ENCODE peak calls at places on chromosome 1, in four cellular contexts. J is CD8-positive, alpha-beta T cell; S is stomach; W is cardiac fibroblast. X is an unnamed sample.

GRCh38 chr1:109787211-109787844 is 23.6 kb upstream of the EPS8L3 start:
- DNase-seq in J (no peak), S (no peak), W (no peak), X (no peak)

GRCh38 chr1:47756411-47756810 is 240.8 kb downstream of the TRABD2B start:
- DNase-seq in J (no peak), S (no peak), W (no peak), X (no peak)

GRCh38 chr1:111220302-111220890 is 7.1 kb upstream of the CHI3L2 start:
- DNase-seq in J (no peak), S (no peak), W (no peak), X (no peak)

GRCh38 chr1:209454340-209455014 is 129.0 kb upstream of the CAMK1G start:
- DNase-seq in J (no peak), S (no peak), W (no peak), X (no peak)

GRCh38 chr1:201894343-201895119 is 5.8 kb downstream of the SHISA4 start:
- DNase-seq in J (no peak), S (no peak), W (no peak), X (no peak)

GRCh38 chr1:36392836-36393235 is 4.9 kb downstream of the LSM10 start:
- DNase-seq in J (no peak), S (no peak), W (no peak), X (no peak)

GRCh38 chr1:211813590-211813989 is 17.0 kb downstream of the LPGAT1 start:
- DNase-seq in J (no peak), S (peak), W (peak), X (peak)

GRCh38 chr1:156487862-156488261 is 12.7 kb downstream of the MEF2D start:
- DNase-seq in J (no peak), S (no peak), W (no peak), X (no peak)

GRCh38 chr1:228445867-228446584 is 29.4 kb upstream of the TRIM17 start:
- DNase-seq in J (no peak), S (no peak), W (peak), X (no peak)

GRCh38 chr1:27563407-27564263 is 40.3 kb downstream of the AHDC1 start:
- DNase-seq in J (no peak), S (peak), W (peak), X (no peak)

GRCh38 chr1:98323906-98324358 is 337.6 kb upstream of the SNX7 start:
- DNase-seq in J (peak), S (peak), W (peak), X (no peak)

GRCh38 chr1:10132852-10133251 is 77.5 kb upstream of the KIF1B start:
- DNase-seq in J (no peak), S (no peak), W (no peak), X (no peak)

GRCh38 chr1:67850151-67850551 is 16.9 kb upstream of the GNG12 start:
- DNase-seq in J (no peak), S (no peak), W (peak), X (no peak)

GRCh38 chr1:2386636-2387611 is 4.4 kb downstream of the MORN1 start:
- DNase-seq in J (no peak), S (no peak), W (no peak), X (no peak)

GRCh38 chr1:77542784-77543183 is 139.7 kb downstream of the ZZZ3 start:
- DNase-seq in J (no peak), S (no peak), W (peak), X (no peak)

GRCh38 chr1:113759341-113760101 is at the start of gene PHTF1:
- DNase-seq in J (peak), S (peak), W (peak), X (no peak)

GRCh38 chr1:204445860-204446412 is 34.3 kb upstream of the PPP1R15B start:
- DNase-seq in J (no peak), S (peak), W (peak), X (no peak)

GRCh38 chr1:232383455-232384074 is 246.4 kb downstream of the SIPA1L2 start:
- DNase-seq in J (no peak), S (no peak), W (no peak), X (no peak)

GRCh38 chr1:26409191-26409751 is 1.3 kb upstream of the LIN28A start:
- DNase-seq in J (no peak), S (no peak), W (no peak), X (no peak)

GRCh38 chr1:58823481-58824010 is 39.7 kb upstream of the JUN start:
- DNase-seq in J (no peak), S (peak), W (peak), X (no peak)

GRCh38 chr1:180173952-180174351 is 19.3 kb downstream of the QSOX1 start:
- DNase-seq in J (no peak), S (peak), W (peak), X (peak)

GRCh38 chr1:180951881-180952656 is 39.4 kb downstream of the KIAA1614 start:
- DNase-seq in J (no peak), S (no peak), W (no peak), X (no peak)

GRCh38 chr1:114458208-114458777 is 52.7 kb downstream of the TRIM33 start:
- DNase-seq in J (no peak), S (no peak), W (peak), X (no peak)

GRCh38 chr1:31799895-31800676 is 15.7 kb downstream of the SPOCD1 start:
- DNase-seq in J (no peak), S (no peak), W (no peak), X (no peak)

GRCh38 chr1:204426035-204426436 is 14.4 kb upstream of the PPP1R15B start:
- DNase-seq in J (no peak), S (peak), W (peak), X (no peak)

GRCh38 chr1:224494343-224494742 is 59.7 kb upstream of the WDR26 start:
- DNase-seq in J (no peak), S (no peak), W (no peak), X (no peak)

GRCh38 chr1:228174482-228175315 is 9.1 kb downstream of the IBA57 start:
- DNase-seq in J (no peak), S (no peak), W (peak), X (peak)

GRCh38 chr1:30490554-30491053 is 232.8 kb downstream of the MATN1 start:
- DNase-seq in J (no peak), S (no peak), W (no peak), X (no peak)

GRCh38 chr1:149963358-149963757 is 26.7 kb upstream of the MTMR11 start:
- DNase-seq in J (no peak), S (no peak), W (peak), X (no peak)

GRCh38 chr1:48859429-48859828 is 82.7 kb upstream of the BEND5 start:
- DNase-seq in J (no peak), S (no peak), W (peak), X (no peak)

GRCh38 chr1:9539829-9540550 is 725 bp downstream of the SLC25A33 start:
- DNase-seq in J (peak), S (peak), W (peak), X (no peak)

GRCh38 chr1:55775007-55775406 is 559.8 kb upstream of the USP24 start:
- DNase-seq in J (no peak), S (no peak), W (no peak), X (no peak)

GRCh38 chr1:30634507-30634906 is 88.9 kb downstream of the MATN1 start:
- DNase-seq in J (no peak), S (no peak), W (no peak), X (no peak)

GRCh38 chr1:109307363-109308021 is 681 bp upstream of the MYBPHL start:
- DNase-seq in J (no peak), S (no peak), W (no peak), X (peak)

GRCh38 chr1:114956570-114956969 is 73.1 kb upstream of the TSHB start:
- DNase-seq in J (no peak), S (no peak), W (peak), X (peak)

GRCh38 chr1:79568411-79568810 is 561.9 kb upstream of the ADGRL4 start:
- DNase-seq in J (no peak), S (no peak), W (peak), X (no peak)

GRCh38 chr1:63330331-63330916 is 8.1 kb downstream of the FOXD3 start:
- DNase-seq in J (no peak), S (no peak), W (no peak), X (no peak)

GRCh38 chr1:223231011-223231572 is 88.0 kb upstream of the TLR5 start:
- DNase-seq in J (no peak), S (no peak), W (no peak), X (no peak)

GRCh38 chr1:223231581-223231980 is 88.5 kb upstream of the TLR5 start:
- DNase-seq in J (no peak), S (no peak), W (no peak), X (no peak)

GRCh38 chr1:223229756-223230155 is 86.7 kb upstream of the TLR5 start:
- DNase-seq in J (no peak), S (no peak), W (no peak), X (no peak)

GRCh38 chr1:223228931-223229528 is 86.0 kb upstream of the TLR5 start:
- DNase-seq in J (no peak), S (no peak), W (no peak), X (no peak)

DNA sequence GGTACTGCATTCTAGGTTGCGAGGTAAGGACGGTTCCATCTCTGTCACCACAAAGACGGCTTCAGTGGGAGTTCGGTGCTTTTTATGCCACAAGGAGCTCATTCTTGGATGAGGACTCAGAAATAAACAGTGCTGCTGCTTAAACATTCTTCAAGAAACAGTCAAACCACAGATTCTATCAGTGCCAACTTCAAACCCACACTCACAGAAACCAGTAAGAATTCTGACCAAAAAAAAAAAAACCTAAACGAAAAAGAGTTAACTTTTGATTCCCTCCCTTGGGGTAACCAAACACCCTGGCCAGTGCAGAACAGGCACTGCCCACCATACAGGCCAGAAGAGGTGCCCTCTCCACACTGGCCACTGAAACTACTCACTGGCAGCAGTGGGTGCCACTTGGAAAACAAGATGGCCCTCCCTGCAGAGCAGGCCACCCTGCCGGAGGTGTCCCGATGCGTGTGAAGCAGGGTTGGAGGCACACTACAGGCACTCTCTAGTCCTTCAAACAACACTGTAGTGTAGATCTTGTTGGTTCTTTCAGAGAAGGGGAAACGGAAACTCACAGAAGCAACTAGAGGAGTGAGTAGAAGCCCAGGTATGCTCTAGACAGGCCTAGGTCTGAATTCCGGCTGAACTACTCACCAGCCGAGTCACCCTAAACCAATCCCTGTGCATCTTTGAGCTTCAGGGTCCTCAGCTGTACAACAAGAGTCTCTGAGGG is 87.3 kb upstream of the TLR5 start:
- DNase-seq in J (no peak), S (no peak), W (peak), X (no peak)
- TF ChIP-seq CTCF in J (no peak), S (no peak), W (no peak), X (no peak)

GRCh38 chr1:34983700-34984355 is 1.3 kb downstream of the TMEM35B start:
- DNase-seq in J (no peak), S (no peak), W (peak), X (no peak)
- H3K4me3 ChIP-seq in J (peak), S (peak), W (peak), X (peak)

GRCh38 chr1:24112381-24113169 is 640 bp upstream of the MYOM3 start:
- DNase-seq in J (peak), S (peak), W (peak), X (no peak)
- TF ChIP-seq CTCF in J (no peak), S (peak), W (peak), X (peak)

GRCh38 chr1:239432255-239432654 is 45.9 kb downstream of the CHRM3 start:
- DNase-seq in J (no peak), S (no peak), W (no peak), X (no peak)
- H3K4me3 ChIP-seq in J (no peak), S (no peak), W (no peak), X (no peak)

GRCh38 chr1:239816090-239816812 is 275.4 kb upstream of the FMN2 start:
- DNase-seq in J (no peak), S (peak), W (peak), X (no peak)
- TF ChIP-seq CTCF in J (no peak), S (no peak), W (no peak), X (no peak)

GRCh38 chr1:246691622-246692495 is 32.4 kb upstream of the SCCPDH start:
- DNase-seq in J (no peak), S (no peak), W (peak), X (no peak)

GRCh38 chr1:246690100-246690499 is 34.1 kb upstream of the SCCPDH start:
- DNase-seq in J (no peak), S (no peak), W (no peak), X (no peak)

GRCh38 chr1:246687002-246687401 is 37.2 kb upstream of the SCCPDH start:
- DNase-seq in J (no peak), S (no peak), W (no peak), X (no peak)

GRCh38 chr1:246695136-246695535 is 29.1 kb upstream of the SCCPDH start:
- DNase-seq in J (no peak), S (no peak), W (no peak), X (no peak)

GRCh38 chr1:246689409-246689997 is 34.7 kb upstream of the SCCPDH start:
- DNase-seq in J (no peak), S (peak), W (peak), X (peak)
- H3K4me3 ChIP-seq in J (no peak), S (peak), W (peak), X (peak)

GRCh38 chr1:12184008-12184681 is 17.4 kb downstream of the TNFRSF1B start:
- DNase-seq in J (no peak), S (peak), W (peak), X (no peak)
- TF ChIP-seq CTCF in J (no peak), S (no peak), W (peak), X (no peak)